ENCODE peak calls at places on chromosome 21, in five cellular contexts. T is heart left ventricle, J is SJSA1, L is left ventricle myocardium inferior, E is esophagus squamous epithelium. C is an unnamed sample. For H3K4me1, the result is how much of the 10 kb centered on the place peaks cover.

GRCh38 chr21:16377857-16378256 is 648.1 kb downstream of the USP25 start:
- DNase-seq in J (no peak), E (no peak), L (no peak), T (no peak), C (no peak)

GRCh38 chr21:40067751-40068150 is 200.5 kb downstream of the PCP4 start:
- DNase-seq in E (no peak), L (no peak), T (no peak), J (no peak), C (no peak)

GRCh38 chr21:39842741-39843146 is 24.5 kb upstream of the PCP4 start:
- DNase-seq in L (no peak), J (no peak), T (no peak), E (no peak), C (no peak)

GRCh38 chr21:40671721-40672120 is 175.2 kb downstream of the DSCAM start:
- DNase-seq in L (no peak), J (no peak), T (no peak), E (no peak), C (no peak)

GRCh38 chr21:17454315-17455027 is 58.4 kb upstream of the CXADR start:
- DNase-seq in T (no peak), L (peak), E (no peak), J (peak), C (no peak)

GRCh38 chr21:25179116-25179515 is 428.2 kb downstream of the MRPL39 start:
- DNase-seq in J (no peak), T (no peak), E (no peak), L (no peak), C (no peak)

GRCh38 chr21:28397040-28397439 is 595.6 kb downstream of the LTN1 start:
- DNase-seq in J (no peak), T (no peak), L (no peak), E (no peak), C (no peak)

GRCh38 chr21:32392299-32392879 is 423 bp downstream of the URB1 start:
- DNase-seq in E (no peak), L (no peak), T (no peak), J (no peak), C (no peak)

GRCh38 chr21:33046455-33046854 is 20.7 kb downstream of the OLIG2 start:
- DNase-seq in J (no peak), L (no peak), T (no peak), E (no peak), C (no peak)

GRCh38 chr21:44737706-44738354 is 26.5 kb upstream of the TSPEAR start:
- DNase-seq in L (no peak), T (no peak), E (no peak), J (no peak), C (no peak)

GRCh38 chr21:8990326-8991087 is 1530.9 kb upstream of the TPTE start:
- DNase-seq in L (no peak), T (no peak), E (no peak), J (no peak), C (no peak)

GRCh38 chr21:28266061-28266460 is 726.6 kb downstream of the LTN1 start:
- DNase-seq in E (no peak), T (no peak), J (no peak), L (no peak), C (no peak)

GRCh38 chr21:40837456-40837855 is 9.5 kb downstream of the DSCAM start:
- DNase-seq in J (no peak), L (no peak), E (no peak), T (no peak), C (no peak)

GRCh38 chr21:36322083-36322424 is 2.1 kb downstream of the MORC3 start:
- DNase-seq in L (no peak), T (no peak), J (no peak), E (no peak), C (no peak)

GRCh38 chr21:44817506-44817880 is 369 bp downstream of the SUMO3 start:
- DNase-seq in J (peak), E (peak), T (peak), L (peak), C (peak)

GRCh38 chr21:25838809-25839208 is 104.0 kb downstream of the GABPA start:
- DNase-seq in E (no peak), T (no peak), J (no peak), L (no peak), C (no peak)

GRCh38 chr21:21045538-21045937 is 47.3 kb downstream of the NCAM2 start:
- DNase-seq in J (no peak), L (no peak), E (no peak), T (no peak), C (no peak)

GRCh38 chr21:32962286-32962685 is 63.4 kb upstream of the OLIG2 start:
- DNase-seq in E (no peak), L (no peak), T (no peak), J (no peak), C (no peak)

GRCh38 chr21:25970254-25970930 is 200.2 kb downstream of the APP start:
- DNase-seq in E (no peak), L (peak), J (no peak), T (peak), C (no peak)

GRCh38 chr21:28704746-28705145 is 287.9 kb downstream of the LTN1 start:
- DNase-seq in L (peak), J (no peak), T (peak), E (no peak), C (no peak)

GRCh38 chr21:23801292-23801691 is 1806.0 kb downstream of the MRPL39 start:
- DNase-seq in T (no peak), E (no peak), J (no peak), L (no peak), C (no peak)

GRCh38 chr21:29175408-29176147 is 45.1 kb downstream of the MAP3K7CL start:
- DNase-seq in T (no peak), J (peak), L (no peak), E (no peak), C (no peak)

GRCh38 chr21:32308696-32309095 is 10.0 kb downstream of the MRAP start:
- DNase-seq in T (no peak), E (no peak), J (no peak), L (no peak), C (no peak)

GRCh38 chr21:26068776-26069175 is 101.8 kb downstream of the APP start:
- DNase-seq in L (no peak), E (no peak), J (no peak), T (no peak), C (no peak)

GRCh38 chr21:36282568-36283230 is 37.3 kb upstream of the MORC3 start:
- DNase-seq in J (no peak), E (no peak), L (no peak), T (no peak), C (no peak)

GRCh38 chr21:39444406-39445145 is 1.0 kb downstream of the LCA5L start:
- DNase-seq in T (no peak), J (no peak), L (no peak), E (no peak), C (no peak)

GRCh38 chr21:14977814-14978213 is 87.0 kb downstream of the NRIP1 start:
- DNase-seq in E (no peak), L (no peak), T (no peak), J (no peak), C (peak)

DNA sequence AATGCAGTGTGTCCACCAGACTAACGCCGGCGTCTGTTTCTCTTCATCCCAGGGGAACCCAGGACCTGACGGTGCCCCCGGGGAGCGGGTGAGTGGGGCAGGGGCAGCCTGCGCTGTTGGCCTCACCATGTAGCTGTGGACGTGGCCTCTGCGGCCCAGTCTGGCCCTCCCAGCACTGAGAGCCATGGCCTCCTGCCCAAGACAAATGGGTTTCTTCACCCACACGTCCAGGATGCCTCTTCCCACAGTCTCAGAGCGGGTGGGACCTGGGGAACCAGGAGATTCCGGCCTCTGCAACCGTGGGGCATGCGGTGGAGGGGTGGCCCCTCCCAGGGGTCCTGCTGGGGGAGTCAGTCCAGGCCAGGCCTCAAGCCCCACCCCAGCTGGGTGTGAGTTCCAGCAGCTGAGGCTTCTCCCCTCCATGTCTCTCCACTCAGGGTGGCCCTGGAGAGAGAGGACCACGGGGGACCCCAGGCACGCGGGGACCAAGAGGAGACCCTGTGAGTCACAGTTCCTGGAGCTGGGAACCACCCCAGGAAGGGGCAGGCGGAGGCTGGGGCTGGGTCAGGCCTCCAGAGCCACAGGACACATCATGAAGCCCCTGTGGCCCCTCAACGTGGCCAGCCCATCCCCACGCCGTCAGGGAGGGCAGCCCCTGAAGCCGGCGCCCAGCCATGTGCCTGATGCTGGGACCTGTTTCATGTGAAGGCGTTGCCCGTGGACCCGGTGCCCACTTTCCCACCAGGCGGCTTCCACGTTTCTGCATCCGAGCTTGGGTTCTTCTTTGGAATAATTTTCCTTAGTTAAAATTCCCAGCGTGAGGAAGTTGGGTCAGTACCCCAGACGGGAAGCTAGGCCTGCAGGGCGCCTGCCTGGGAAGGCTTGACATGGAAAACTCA is 11.0 kb downstream of the COL6A1 start:
- DNase-seq in L (peak), T (peak), E (no peak), J (peak), C (peak)
- H3K4me1 ChIP-seq in L (under half), T (under half), E (under half), J (under half), C (under half)

GRCh38 chr21:34947122-34947534 is 102.0 kb downstream of the RUNX1 start:
- DNase-seq in T (no peak), E (no peak), J (no peak), L (no peak), C (no peak)
- H3K4me1 ChIP-seq in T (under half), E (under half), J (under half), L (under half), C (under half)

DNA sequence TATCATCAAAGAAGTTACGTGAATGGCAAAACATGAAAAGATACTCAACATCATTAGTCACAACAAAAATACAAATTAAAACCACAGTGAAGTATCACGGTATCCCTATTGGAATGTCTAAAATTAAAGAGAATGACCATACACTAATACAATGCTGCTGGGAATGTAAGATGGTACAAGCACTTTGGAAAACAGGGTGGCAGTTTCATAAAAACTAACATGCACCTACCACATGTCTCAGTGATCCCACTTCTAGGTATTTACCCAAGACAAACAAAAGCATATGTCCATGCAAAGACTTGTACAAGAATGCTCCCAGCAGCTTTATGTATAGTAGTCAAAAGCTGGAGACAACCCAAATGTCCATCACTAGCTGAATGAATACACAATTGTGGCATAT is 69.1 kb downstream of the HSF2BP start:
- DNase-seq in J (no peak), E (no peak), T (no peak), L (no peak), C (no peak)
- H3K4me1 ChIP-seq in J (half or more), E (under half), T (under half), L (under half), C (under half)

GRCh38 chr21:42059721-42060120 is 11.4 kb upstream of the UMODL1 start:
- DNase-seq in L (no peak), T (no peak), E (no peak), J (no peak), C (no peak)
- H3K4me1 ChIP-seq in L (under half), T (under half), E (under half), J (under half), C (under half)

GRCh38 chr21:38247738-38248509 is 8.9 kb upstream of the KCNJ15 start:
- DNase-seq in J (no peak), T (no peak), L (no peak), E (no peak), C (no peak)

GRCh38 chr21:38243732-38244406 is 12.9 kb upstream of the KCNJ15 start:
- DNase-seq in T (no peak), E (no peak), J (no peak), L (no peak), C (no peak)

GRCh38 chr21:38242036-38242435 is 14.8 kb upstream of the KCNJ15 start:
- DNase-seq in L (no peak), E (no peak), T (no peak), J (no peak), C (no peak)

GRCh38 chr21:38244407-38244787 is 12.4 kb upstream of the KCNJ15 start:
- DNase-seq in E (no peak), J (no peak), T (no peak), L (no peak), C (no peak)

DNA sequence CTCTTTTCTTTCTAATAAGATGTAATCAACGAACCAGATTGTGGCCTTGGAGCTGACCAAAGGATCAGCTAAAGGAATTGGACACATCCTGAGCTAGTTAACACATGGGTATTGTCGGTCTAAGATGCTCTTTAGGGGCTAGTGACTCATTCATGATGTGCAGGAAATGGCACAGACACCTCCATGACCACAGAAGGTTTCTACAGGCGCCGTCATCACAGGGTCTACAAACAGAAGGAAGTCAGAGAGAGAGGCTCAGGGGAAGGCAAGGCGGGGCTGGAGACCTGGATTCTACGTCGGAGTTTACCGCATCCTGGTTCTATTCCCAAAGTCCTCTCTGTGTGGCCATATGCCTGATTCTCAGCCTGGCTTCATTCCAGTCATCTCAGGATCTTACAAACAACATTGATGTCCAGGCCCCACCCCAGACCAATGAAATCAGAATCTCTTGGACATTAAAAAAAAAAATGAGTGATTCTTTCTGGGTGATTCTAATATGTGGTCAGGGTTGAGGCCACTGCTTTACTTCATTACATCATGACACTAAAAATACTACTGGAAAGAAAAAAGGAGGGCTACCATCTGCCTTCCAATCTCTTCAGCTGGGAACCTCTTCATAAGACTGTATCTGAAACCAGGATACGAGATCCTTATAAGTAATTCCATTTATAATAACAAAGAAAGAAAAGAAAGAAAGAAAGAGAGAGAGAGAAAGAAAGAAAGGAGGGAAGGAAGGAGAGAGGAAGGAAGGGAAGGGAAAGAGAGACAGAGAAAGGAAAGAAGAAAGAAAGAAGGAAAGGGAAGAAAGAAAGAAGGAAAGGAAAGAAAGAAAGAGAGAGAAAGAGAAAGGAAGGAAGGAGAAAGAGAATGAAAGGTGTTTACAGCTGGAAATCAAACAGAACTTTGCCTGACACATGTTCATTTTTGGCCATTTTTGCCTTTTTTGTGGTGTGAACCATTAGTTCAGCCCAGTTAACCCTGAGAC is 11.6 kb upstream of the KCNJ15 start:
- DNase-seq in J (peak), L (no peak), T (no peak), E (no peak), C (no peak)
- H3K4me1 ChIP-seq in J (under half), L (under half), T (under half), E (under half), C (under half)

DNA sequence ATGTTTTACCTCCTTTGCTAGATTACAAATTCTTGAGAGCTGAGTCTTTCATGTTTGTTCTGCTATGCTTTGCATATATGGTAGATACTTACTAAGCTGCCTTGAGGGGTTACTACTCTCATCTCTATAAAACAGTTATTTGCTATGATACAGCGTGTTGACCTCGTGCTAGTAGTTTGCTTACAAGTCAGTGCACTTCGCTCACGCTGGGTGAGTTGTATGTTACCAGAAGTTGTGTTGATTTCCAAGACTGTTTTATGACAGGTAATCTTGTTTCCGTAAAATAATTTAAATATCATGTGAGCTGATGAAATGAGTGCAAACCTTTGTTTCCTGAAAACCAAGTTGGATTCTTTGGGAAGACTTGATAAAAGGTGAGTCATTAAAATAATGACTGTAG is 7.3 kb downstream of the MRPS6 start:
- DNase-seq in E (no peak), J (no peak), T (no peak), L (no peak), C (peak)
- H3K4me1 ChIP-seq in E (under half), J (under half), T (under half), L (half or more), C (half or more)

GRCh38 chr21:37389456-37389855 is 22.9 kb downstream of the DYRK1A start:
- DNase-seq in T (no peak), J (no peak), E (no peak), L (no peak), C (no peak)
- H3K4me1 ChIP-seq in T (under half), J (under half), E (under half), L (half or more), C (under half)

GRCh38 chr21:35232545-35233176 is 183.6 kb upstream of the RUNX1 start:
- DNase-seq in E (no peak), L (no peak), J (peak), T (no peak), C (no peak)
- H3K4me1 ChIP-seq in E (under half), L (under half), J (under half), T (under half), C (under half)

DNA sequence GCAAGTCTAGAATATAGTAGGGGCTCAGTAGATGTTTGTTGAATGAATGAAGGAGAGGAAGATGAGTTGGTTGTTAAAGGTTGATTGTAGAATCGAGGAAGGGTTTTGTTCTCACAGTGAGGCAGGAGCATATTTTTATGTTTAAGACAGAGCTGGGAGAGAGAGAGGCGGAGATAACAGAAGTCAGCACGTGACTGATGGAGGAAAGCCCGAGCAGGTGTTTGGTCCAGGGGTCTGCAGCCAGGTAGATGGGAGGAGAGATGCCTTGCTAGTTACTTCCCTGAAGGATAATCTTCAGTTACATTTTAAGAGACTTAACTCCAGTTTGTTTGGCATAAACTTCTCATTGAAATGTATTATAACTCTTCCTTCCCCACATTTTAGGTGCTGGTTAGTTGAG is 86.8 kb downstream of the DYRK1A start:
- DNase-seq in E (no peak), T (no peak), L (no peak), J (no peak), C (no peak)
- H3K4me1 ChIP-seq in E (under half), T (half or more), L (half or more), J (half or more), C (under half)